ENCODE peak calls at places on chromosomes 6 and 20, in six cellular contexts. O is tibial nerve, M is AG08396, R is left cardiac atrium, H is Kasumi-1, N is lower lobe of right lung. K is an unnamed sample.
A peak's percentile ranks its signal among the peaks of the same experiment; 100 is the strongest.

GRCh38 chr6:37822851-37823682 is 3.5 kb downstream of the ZFAND3 start:
- DNase-seq in N (no peak), O (no peak), M (no peak), H (no peak), R (no peak), K (no peak)

GRCh38 chr6:11766056-11766455 is 12.5 kb downstream of the ADTRP start:
- DNase-seq in H (no peak), R (no peak), N (no peak), M (no peak), O (no peak), K (no peak)

GRCh38 chr6:28719275-28719940 is 193.7 kb downstream of the GPX5 start:
- DNase-seq in H (peak; percentile 26), R (no peak), O (no peak), N (no peak), M (no peak), K (no peak)

GRCh38 chr6:34957184-34957904 is 68.3 kb downstream of the ANKS1A start:
- DNase-seq in R (no peak), H (no peak), N (no peak), O (no peak), M (no peak), K (no peak)

GRCh38 chr20:63378626-63379025 is 17.5 kb upstream of the CHRNA4 start:
- DNase-seq in M (no peak), R (no peak), H (no peak), N (no peak), O (no peak), K (no peak)

GRCh38 chr6:146857960-146858308 is 259.2 kb downstream of the ADGB start:
- DNase-seq in R (no peak), M (peak; percentile 17), O (peak; percentile 22), H (no peak), N (no peak), K (no peak)

GRCh38 chr20:23022849-23023248 is 12.3 kb upstream of the SSTR4 start:
- DNase-seq in N (no peak), M (no peak), R (no peak), H (no peak), O (no peak), K (no peak)

GRCh38 chr6:108785653-108786052 is 62.6 kb upstream of the ARMC2 start:
- DNase-seq in O (no peak), N (no peak), R (no peak), M (no peak), H (no peak), K (no peak)

GRCh38 chr6:70651326-70651905 is 16.3 kb upstream of the SMAP1 start:
- DNase-seq in R (no peak), N (no peak), O (no peak), M (no peak), H (no peak), K (no peak)

GRCh38 chr6:160065200-160065599 is 56.4 kb upstream of the SLC22A1 start:
- DNase-seq in O (no peak), N (no peak), H (no peak), M (no peak), R (no peak), K (no peak)

GRCh38 chr6:67722861-67723261 is 912.2 kb upstream of the ADGRB3 start:
- DNase-seq in H (no peak), O (no peak), N (peak; percentile 41), M (no peak), R (peak; percentile 15), K (no peak)

GRCh38 chr6:12479885-12480284 is 189.7 kb downstream of the EDN1 start:
- DNase-seq in H (no peak), O (no peak), M (no peak), N (no peak), R (no peak), K (no peak)

GRCh38 chr6:136720045-136720760 is 72.1 kb downstream of the MAP3K5 start:
- DNase-seq in H (no peak), R (no peak), N (no peak), O (no peak), M (no peak), K (no peak)

GRCh38 chr6:39310542-39310941 is 3.7 kb downstream of the KCNK17 start:
- DNase-seq in O (no peak), R (no peak), H (no peak), N (no peak), M (no peak), K (no peak)

GRCh38 chr20:61271273-61272221 is 19.5 kb downstream of the CDH4 start:
- DNase-seq in O (no peak), H (no peak), M (peak; percentile 49), R (no peak), N (no peak), K (no peak)

GRCh38 chr20:47929368-47930115 is 144.3 kb upstream of the SULF2 start:
- DNase-seq in R (no peak), H (no peak), M (no peak), O (peak; percentile 13), N (no peak), K (no peak)

GRCh38 chr6:2959909-2960719 is 11.3 kb downstream of the SERPINB6 start:
- DNase-seq in M (peak; percentile 89), O (no peak), H (no peak), R (no peak), N (no peak), K (no peak)

GRCh38 chr6:42967228-42967627 is 6.7 kb downstream of the GNMT start:
- DNase-seq in M (no peak), R (no peak), O (no peak), N (no peak), H (no peak), K (no peak)

GRCh38 chr20:33444797-33445560 is 1.4 kb upstream of the SNTA1 start:
- DNase-seq in H (no peak), R (no peak), N (no peak), O (no peak), M (no peak), K (peak; percentile 31)

GRCh38 chr20:49801882-49802281 is 10.7 kb upstream of the SLC9A8 start:
- DNase-seq in R (no peak), O (no peak), H (no peak), M (no peak), N (no peak), K (no peak)

GRCh38 chr6:152458648-152459047 is 178.5 kb downstream of the SYNE1 start:
- DNase-seq in M (no peak), O (no peak), N (no peak), R (no peak), H (no peak), K (no peak)

GRCh38 chr20:3808544-3808943 is 11.8 kb upstream of the AP5S1 start:
- DNase-seq in R (no peak), M (no peak), N (no peak), H (no peak), O (no peak), K (no peak)

GRCh38 chr20:4567172-4567571 is 154.5 kb upstream of the PRND start:
- DNase-seq in M (no peak), H (peak; percentile 54), N (no peak), R (no peak), O (no peak), K (no peak)